ENCODE peak calls at places on chromosomes 6 and 20, in nine cellular contexts. One of them, this sample, is unnamed.

GRCh38 chr6:161575508-161576254 is 301.8 kb upstream of the AGPAT4 start:
- DNase-seq in T-cell: no peak
- DNase-seq in non-pigmented ciliary epithelial cell: no peak
- DNase-seq in HCT116: no peak
- DNase-seq in HS-5: no peak
- DNase-seq in iPS-NIHi11: peak; percentile 17
- DNase-seq in NCI-H526: no peak
- DNase-seq in fibroblast of lung: no peak
- DNase-seq in HS-27A: no peak
- DNase-seq in this sample: no peak

GRCh38 chr6:170006524-170007467 is 255.4 kb downstream of the ERMARD start:
- DNase-seq in T-cell: no peak
- DNase-seq in non-pigmented ciliary epithelial cell: no peak
- DNase-seq in HCT116: no peak
- DNase-seq in HS-5: no peak
- DNase-seq in iPS-NIHi11: peak; percentile 81
- DNase-seq in NCI-H526: peak; percentile 58
- DNase-seq in fibroblast of lung: no peak
- DNase-seq in HS-27A: no peak
- DNase-seq in this sample: peak; percentile 88

GRCh38 chr6:21594427-21595264 is 1.1 kb downstream of the SOX4 start:
- DNase-seq in T-cell: no peak
- DNase-seq in non-pigmented ciliary epithelial cell: no peak
- DNase-seq in HCT116: no peak
- DNase-seq in HS-5: no peak
- DNase-seq in iPS-NIHi11: peak; percentile 36
- DNase-seq in NCI-H526: peak; percentile 77
- DNase-seq in fibroblast of lung: peak; percentile 69
- DNase-seq in HS-27A: no peak
- DNase-seq in this sample: no peak

GRCh38 chr6:157706883-157707282 is 116.2 kb upstream of the SNX9 start:
- DNase-seq in T-cell: no peak
- DNase-seq in non-pigmented ciliary epithelial cell: no peak
- DNase-seq in HCT116: no peak
- DNase-seq in HS-5: no peak
- DNase-seq in iPS-NIHi11: no peak
- DNase-seq in NCI-H526: no peak
- DNase-seq in fibroblast of lung: no peak
- DNase-seq in HS-27A: no peak
- DNase-seq in this sample: no peak

GRCh38 chr6:152981989-152982767 is 663 bp downstream of the FBXO5 start:
- DNase-seq in T-cell: no peak
- DNase-seq in non-pigmented ciliary epithelial cell: no peak
- DNase-seq in HCT116: no peak
- DNase-seq in HS-5: no peak
- DNase-seq in iPS-NIHi11: peak; percentile 15
- DNase-seq in NCI-H526: peak; percentile 40
- DNase-seq in fibroblast of lung: no peak
- DNase-seq in HS-27A: no peak
- DNase-seq in this sample: no peak

GRCh38 chr6:119742188-119742803 is 392.7 kb upstream of the MAN1A1 start:
- DNase-seq in T-cell: peak; percentile 42
- DNase-seq in non-pigmented ciliary epithelial cell: peak; percentile 14
- DNase-seq in HCT116: peak; percentile 53
- DNase-seq in HS-5: peak; percentile 16
- DNase-seq in iPS-NIHi11: peak; percentile 67
- DNase-seq in NCI-H526: peak; percentile 80
- DNase-seq in fibroblast of lung: peak; percentile 57
- DNase-seq in HS-27A: no peak
- DNase-seq in this sample: no peak

GRCh38 chr6:72418495-72418894 is 203.4 kb upstream of the KCNQ5 start:
- DNase-seq in T-cell: no peak
- DNase-seq in non-pigmented ciliary epithelial cell: peak; percentile 79
- DNase-seq in HCT116: no peak
- DNase-seq in HS-5: peak; percentile 60
- DNase-seq in iPS-NIHi11: no peak
- DNase-seq in NCI-H526: no peak
- DNase-seq in fibroblast of lung: peak; percentile 21
- DNase-seq in HS-27A: peak; percentile 59
- DNase-seq in this sample: no peak

GRCh38 chr6:131823276-131823902 is 15.6 kb downstream of the ENPP1 start:
- DNase-seq in T-cell: no peak
- DNase-seq in non-pigmented ciliary epithelial cell: no peak
- DNase-seq in HCT116: no peak
- DNase-seq in HS-5: no peak
- DNase-seq in iPS-NIHi11: no peak
- DNase-seq in NCI-H526: no peak
- DNase-seq in fibroblast of lung: no peak
- DNase-seq in HS-27A: no peak
- DNase-seq in this sample: no peak

GRCh38 chr6:50147371-50147770 is 97.6 kb upstream of the DEFB112 start:
- DNase-seq in T-cell: no peak
- DNase-seq in non-pigmented ciliary epithelial cell: peak; percentile 14
- DNase-seq in HCT116: no peak
- DNase-seq in HS-5: no peak
- DNase-seq in iPS-NIHi11: no peak
- DNase-seq in NCI-H526: no peak
- DNase-seq in fibroblast of lung: peak; percentile 51
- DNase-seq in HS-27A: no peak
- DNase-seq in this sample: no peak

GRCh38 chr6:38436726-38437465 is 202.8 kb downstream of the BTBD9 start:
- DNase-seq in T-cell: no peak
- DNase-seq in non-pigmented ciliary epithelial cell: no peak
- DNase-seq in HCT116: peak; percentile 22
- DNase-seq in HS-5: peak; percentile 26
- DNase-seq in iPS-NIHi11: no peak
- DNase-seq in NCI-H526: no peak
- DNase-seq in fibroblast of lung: peak; percentile 62
- DNase-seq in HS-27A: no peak
- DNase-seq in this sample: no peak

GRCh38 chr6:149990672-149991402 is 27.1 kb downstream of the ULBP1 start:
- DNase-seq in T-cell: no peak
- DNase-seq in non-pigmented ciliary epithelial cell: no peak
- DNase-seq in HCT116: no peak
- DNase-seq in HS-5: no peak
- DNase-seq in iPS-NIHi11: peak; percentile 55
- DNase-seq in NCI-H526: peak; percentile 37
- DNase-seq in fibroblast of lung: no peak
- DNase-seq in HS-27A: no peak
- DNase-seq in this sample: no peak

GRCh38 chr6:9583946-9584345 is 830.9 kb downstream of the TFAP2A start:
- DNase-seq in T-cell: no peak
- DNase-seq in non-pigmented ciliary epithelial cell: no peak
- DNase-seq in HCT116: no peak
- DNase-seq in HS-5: no peak
- DNase-seq in iPS-NIHi11: no peak
- DNase-seq in NCI-H526: no peak
- DNase-seq in fibroblast of lung: no peak
- DNase-seq in HS-27A: no peak
- DNase-seq in this sample: no peak

GRCh38 chr6:170202416-170203135 is 88.3 kb downstream of the DLL1 start:
- DNase-seq in T-cell: no peak
- DNase-seq in non-pigmented ciliary epithelial cell: no peak
- DNase-seq in HCT116: no peak
- DNase-seq in HS-5: no peak
- DNase-seq in iPS-NIHi11: no peak
- DNase-seq in NCI-H526: no peak
- DNase-seq in fibroblast of lung: no peak
- DNase-seq in HS-27A: no peak
- DNase-seq in this sample: no peak

GRCh38 chr6:131948692-131949614 is 2.2 kb downstream of the CCN2 start:
- DNase-seq in T-cell: no peak
- DNase-seq in non-pigmented ciliary epithelial cell: peak; percentile 84
- DNase-seq in HCT116: no peak
- DNase-seq in HS-5: no peak
- DNase-seq in iPS-NIHi11: no peak
- DNase-seq in NCI-H526: no peak
- DNase-seq in fibroblast of lung: peak; percentile 78
- DNase-seq in HS-27A: no peak
- DNase-seq in this sample: no peak

GRCh38 chr20:16129411-16129810 is 443.8 kb downstream of the KIF16B start:
- DNase-seq in T-cell: no peak
- DNase-seq in non-pigmented ciliary epithelial cell: no peak
- DNase-seq in HCT116: no peak
- DNase-seq in HS-5: no peak
- DNase-seq in iPS-NIHi11: no peak
- DNase-seq in NCI-H526: no peak
- DNase-seq in fibroblast of lung: no peak
- DNase-seq in HS-27A: no peak
- DNase-seq in this sample: no peak

GRCh38 chr20:43941476-43942212 is 27.0 kb downstream of the TOX2 start:
- DNase-seq in T-cell: no peak
- DNase-seq in non-pigmented ciliary epithelial cell: no peak
- DNase-seq in HCT116: no peak
- DNase-seq in HS-5: no peak
- DNase-seq in iPS-NIHi11: no peak
- DNase-seq in NCI-H526: no peak
- DNase-seq in fibroblast of lung: no peak
- DNase-seq in HS-27A: no peak
- DNase-seq in this sample: no peak

GRCh38 chr6:139588076-139588639 is 213.7 kb upstream of the CITED2 start:
- DNase-seq in T-cell: no peak
- DNase-seq in non-pigmented ciliary epithelial cell: no peak
- DNase-seq in HCT116: peak; percentile 52
- DNase-seq in HS-5: no peak
- DNase-seq in iPS-NIHi11: peak; percentile 35
- DNase-seq in NCI-H526: peak; percentile 52
- DNase-seq in fibroblast of lung: peak; percentile 68
- DNase-seq in HS-27A: peak; percentile 78
- DNase-seq in this sample: no peak

GRCh38 chr20:51768759-51769517 is 748 bp upstream of the ATP9A start:
- DNase-seq in T-cell: no peak
- DNase-seq in non-pigmented ciliary epithelial cell: no peak
- DNase-seq in HCT116: no peak
- DNase-seq in HS-5: no peak
- DNase-seq in iPS-NIHi11: peak; percentile 14
- DNase-seq in NCI-H526: peak; percentile 38
- DNase-seq in fibroblast of lung: no peak
- DNase-seq in HS-27A: no peak
- DNase-seq in this sample: no peak

GRCh38 chr6:131894735-131895424 is 56.3 kb downstream of the CCN2 start:
- DNase-seq in T-cell: no peak
- DNase-seq in non-pigmented ciliary epithelial cell: no peak
- DNase-seq in HCT116: no peak
- DNase-seq in HS-5: no peak
- DNase-seq in iPS-NIHi11: no peak
- DNase-seq in NCI-H526: peak; percentile 30
- DNase-seq in fibroblast of lung: peak; percentile 24
- DNase-seq in HS-27A: no peak
- DNase-seq in this sample: no peak

GRCh38 chr6:109308018-109308492 is 74.2 kb downstream of the CD164 start:
- DNase-seq in T-cell: no peak
- DNase-seq in non-pigmented ciliary epithelial cell: peak; percentile 6
- DNase-seq in HCT116: no peak
- DNase-seq in HS-5: peak; percentile 89
- DNase-seq in iPS-NIHi11: no peak
- DNase-seq in NCI-H526: no peak
- DNase-seq in fibroblast of lung: peak; percentile 70
- DNase-seq in HS-27A: no peak
- DNase-seq in this sample: no peak

GRCh38 chr6:46113370-46113769 is 16.4 kb upstream of the ENPP4 start:
- DNase-seq in T-cell: no peak
- DNase-seq in non-pigmented ciliary epithelial cell: no peak
- DNase-seq in HCT116: no peak
- DNase-seq in HS-5: no peak
- DNase-seq in iPS-NIHi11: peak; percentile 68
- DNase-seq in NCI-H526: peak; percentile 81
- DNase-seq in fibroblast of lung: no peak
- DNase-seq in HS-27A: no peak
- DNase-seq in this sample: no peak

GRCh38 chr6:129440691-129441090 is 269.3 kb downstream of the ARHGAP18 start:
- DNase-seq in T-cell: no peak
- DNase-seq in non-pigmented ciliary epithelial cell: peak; percentile 18
- DNase-seq in HCT116: no peak
- DNase-seq in HS-5: no peak
- DNase-seq in iPS-NIHi11: peak; percentile 47
- DNase-seq in NCI-H526: no peak
- DNase-seq in fibroblast of lung: peak; percentile 30
- DNase-seq in HS-27A: no peak
- DNase-seq in this sample: peak; percentile 3

GRCh38 chr6:11947063-11947462 is 65.0 kb upstream of the HIVEP1 start:
- DNase-seq in T-cell: no peak
- DNase-seq in non-pigmented ciliary epithelial cell: no peak
- DNase-seq in HCT116: no peak
- DNase-seq in HS-5: no peak
- DNase-seq in iPS-NIHi11: peak; percentile 30
- DNase-seq in NCI-H526: no peak
- DNase-seq in fibroblast of lung: no peak
- DNase-seq in HS-27A: no peak
- DNase-seq in this sample: peak; percentile 15

GRCh38 chr20:19742974-19743649 is 14.9 kb upstream of the RIN2 start:
- DNase-seq in T-cell: no peak
- DNase-seq in non-pigmented ciliary epithelial cell: no peak
- DNase-seq in HCT116: no peak
- DNase-seq in HS-5: no peak
- DNase-seq in iPS-NIHi11: no peak
- DNase-seq in NCI-H526: no peak
- DNase-seq in fibroblast of lung: no peak
- DNase-seq in HS-27A: no peak
- DNase-seq in this sample: no peak

GRCh38 chr6:139249387-139249786 is 42.4 kb downstream of the TXLNB start:
- DNase-seq in T-cell: no peak
- DNase-seq in non-pigmented ciliary epithelial cell: no peak
- DNase-seq in HCT116: no peak
- DNase-seq in HS-5: no peak
- DNase-seq in iPS-NIHi11: no peak
- DNase-seq in NCI-H526: no peak
- DNase-seq in fibroblast of lung: no peak
- DNase-seq in HS-27A: no peak
- DNase-seq in this sample: no peak

GRCh38 chr20:63696628-63697356 is at the start of gene TNFRSF6B:
- DNase-seq in T-cell: no peak
- DNase-seq in non-pigmented ciliary epithelial cell: no peak
- DNase-seq in HCT116: no peak
- DNase-seq in HS-5: no peak
- DNase-seq in iPS-NIHi11: peak; percentile 57
- DNase-seq in NCI-H526: peak; percentile 56
- DNase-seq in fibroblast of lung: no peak
- DNase-seq in HS-27A: no peak
- DNase-seq in this sample: no peak

GRCh38 chr20:8309638-8310037 is 177.6 kb downstream of the PLCB1 start:
- DNase-seq in T-cell: no peak
- DNase-seq in non-pigmented ciliary epithelial cell: no peak
- DNase-seq in HCT116: no peak
- DNase-seq in HS-5: no peak
- DNase-seq in iPS-NIHi11: peak; percentile 46
- DNase-seq in NCI-H526: peak; percentile 95
- DNase-seq in fibroblast of lung: no peak
- DNase-seq in HS-27A: no peak
- DNase-seq in this sample: no peak

GRCh38 chr6:72810571-72811280 is 188.9 kb downstream of the KCNQ5 start:
- DNase-seq in T-cell: no peak
- DNase-seq in non-pigmented ciliary epithelial cell: no peak
- DNase-seq in HCT116: no peak
- DNase-seq in HS-5: no peak
- DNase-seq in iPS-NIHi11: no peak
- DNase-seq in NCI-H526: no peak
- DNase-seq in fibroblast of lung: no peak
- DNase-seq in HS-27A: no peak
- DNase-seq in this sample: no peak

GRCh38 chr6:131995924-131996323 is 44.8 kb upstream of the CCN2 start:
- DNase-seq in T-cell: no peak
- DNase-seq in non-pigmented ciliary epithelial cell: peak; percentile 83
- DNase-seq in HCT116: peak; percentile 81
- DNase-seq in HS-5: peak; percentile 88
- DNase-seq in iPS-NIHi11: no peak
- DNase-seq in NCI-H526: no peak
- DNase-seq in fibroblast of lung: peak; percentile 77
- DNase-seq in HS-27A: peak; percentile 86
- DNase-seq in this sample: no peak

GRCh38 chr6:43915213-43915869 is 145.3 kb downstream of the VEGFA start:
- DNase-seq in T-cell: no peak
- DNase-seq in non-pigmented ciliary epithelial cell: no peak
- DNase-seq in HCT116: no peak
- DNase-seq in HS-5: no peak
- DNase-seq in iPS-NIHi11: no peak
- DNase-seq in NCI-H526: no peak
- DNase-seq in fibroblast of lung: no peak
- DNase-seq in HS-27A: no peak
- DNase-seq in this sample: no peak

GRCh38 chr6:133899556-133899955 is 10.6 kb downstream of the TCF21 start:
- DNase-seq in T-cell: no peak
- DNase-seq in non-pigmented ciliary epithelial cell: no peak
- DNase-seq in HCT116: no peak
- DNase-seq in HS-5: no peak
- DNase-seq in iPS-NIHi11: no peak
- DNase-seq in NCI-H526: no peak
- DNase-seq in fibroblast of lung: peak; percentile 79
- DNase-seq in HS-27A: no peak
- DNase-seq in this sample: no peak

This sample was measured in iPS DF 19.7.